ENCODE peak calls at places on chromosomes 11 and 22, in seven cellular contexts. X is IMR-90, H is neuronal stem cell, V is mesenchymal stem cell, I is mesendoderm, C is H1, B is H9. U is an unnamed sample. For H3K79me1, the result is how much of the 10 kb centered on the place peaks cover.

GRCh38 chr11:118892515-118892914 is 8.8 kb downstream of the CXCR5 start:
- DNase-seq in X (no peak), H (no peak), V (no peak), I (no peak), C (no peak), B (no peak), U (no peak)

GRCh38 chr11:102390667-102391449 is 43.8 kb downstream of the BIRC2 start:
- DNase-seq in X (peak), H (peak), V (peak), I (peak), C (peak), B (peak), U (peak)

GRCh38 chr11:77152846-77153245 is 24.8 kb downstream of the MYO7A start:
- DNase-seq in X (peak), H (no peak), V (no peak), I (no peak), C (no peak), B (no peak), U (no peak)

GRCh38 chr22:49196046-49196511 is 631.6 kb downstream of the BRD1 start:
- DNase-seq in X (no peak), H (no peak), V (no peak), I (no peak), C (no peak), B (no peak), U (no peak)

GRCh38 chr11:105734422-105734821 is 124.5 kb downstream of the GRIA4 start:
- DNase-seq in X (no peak), H (no peak), V (no peak), I (no peak), C (no peak), B (no peak), U (no peak)

GRCh38 chr11:63919267-63920125 is 2.5 kb upstream of the RCOR2 start:
- DNase-seq in X (no peak), H (peak), V (peak), I (peak), C (peak), B (peak), U (peak)

GRCh38 chr22:43798492-43798891 is 13.6 kb downstream of the EFCAB6 start:
- DNase-seq in X (peak), H (no peak), V (no peak), I (no peak), C (no peak), B (no peak), U (no peak)

GRCh38 chr11:18313985-18314763 is 7.8 kb downstream of the HPS5 start:
- DNase-seq in X (peak), H (no peak), V (peak), I (peak), C (no peak), B (no peak), U (peak)

GRCh38 chr22:44191036-44191454 is 10.3 kb downstream of the PARVG start:
- DNase-seq in X (no peak), H (no peak), V (no peak), I (peak), C (no peak), B (no peak), U (no peak)

GRCh38 chr11:35559949-35560348 is 34.5 kb upstream of the PAMR1 start:
- DNase-seq in X (no peak), H (no peak), V (no peak), I (no peak), C (no peak), B (no peak), U (no peak)

GRCh38 chr11:62575156-62575555 is 1.5 kb upstream of the EEF1G start:
- DNase-seq in X (no peak), H (no peak), V (no peak), I (no peak), C (no peak), B (no peak), U (no peak)

GRCh38 chr11:68043349-68044144 is 4.7 kb downstream of the TCIRG1 start:
- DNase-seq in X (peak), H (no peak), V (peak), I (no peak), C (no peak), B (peak), U (no peak)

GRCh38 chr11:84866922-84867321 is 760.2 kb downstream of the DLG2 start:
- DNase-seq in X (no peak), H (no peak), V (no peak), I (no peak), C (no peak), B (no peak), U (no peak)

GRCh38 chr11:95991545-95991944 is 67.6 kb upstream of the MTMR2 start:
- DNase-seq in X (peak), H (no peak), V (peak), I (no peak), C (no peak), B (no peak), U (peak)

GRCh38 chr11:68506908-68507307 is 46.4 kb downstream of the PPP6R3 start:
- DNase-seq in X (no peak), H (no peak), V (no peak), I (peak), C (no peak), B (no peak), U (no peak)

GRCh38 chr22:20027966-20028854 is 7.3 kb downstream of the TANGO2 start:
- DNase-seq in X (no peak), H (no peak), V (peak), I (no peak), C (no peak), B (peak), U (no peak)

GRCh38 chr11:55345306-55345705 is 2.3 kb downstream of the OR4A16 start:
- DNase-seq in X (no peak), H (no peak), V (no peak), I (no peak), C (no peak), B (no peak), U (no peak)

GRCh38 chr11:10282121-10282520 is 11.9 kb downstream of the SBF2 start:
- DNase-seq in X (no peak), H (no peak), V (no peak), I (no peak), C (no peak), B (no peak), U (no peak)

GRCh38 chr22:47816121-47816915 is 1053.9 kb downstream of the TBC1D22A start:
- DNase-seq in X (no peak), H (no peak), V (no peak), I (no peak), C (no peak), B (no peak), U (no peak)

GRCh38 chr11:2215230-2215560 is 43.6 kb upstream of the TH start:
- DNase-seq in X (no peak), H (no peak), V (no peak), I (peak), C (no peak), B (no peak), U (no peak)

GRCh38 chr11:125168875-125169537 is 4.5 kb downstream of the PKNOX2 start:
- DNase-seq in X (peak), H (no peak), V (peak), I (peak), C (no peak), B (no peak), U (no peak)

GRCh38 chr22:43888740-43889139 is 3.1 kb downstream of the PNPLA5 start:
- DNase-seq in X (no peak), H (no peak), V (no peak), I (no peak), C (no peak), B (no peak), U (no peak)

GRCh38 chr11:61198948-61199523 is 4.3 kb upstream of the PGA3 start:
- DNase-seq in X (no peak), H (no peak), V (no peak), I (no peak), C (no peak), B (no peak), U (no peak)

GRCh38 chr11:88806410-88806809 is 259.4 kb downstream of the GRM5 start:
- DNase-seq in X (no peak), H (no peak), V (no peak), I (no peak), C (no peak), B (no peak), U (no peak)

GRCh38 chr11:104694259-104695070 is 203.8 kb downstream of the CASP12 start:
- DNase-seq in X (peak), H (no peak), V (peak), I (no peak), C (no peak), B (no peak), U (peak)

GRCh38 chr22:37525073-37525745 is 6.0 kb upstream of the CARD10 start:
- DNase-seq in X (peak), H (no peak), V (peak), I (peak), C (no peak), B (no peak), U (peak)

GRCh38 chr11:61334434-61335354 is 1.7 kb downstream of the TKFC start:
- DNase-seq in X (peak), H (no peak), V (peak), I (peak), C (no peak), B (no peak), U (peak)

GRCh38 chr11:92702771-92703170 is 266.7 kb upstream of the MTNR1B start:
- DNase-seq in X (peak), H (no peak), V (no peak), I (no peak), C (no peak), B (no peak), U (no peak)

GRCh38 chr22:32577591-32577990 is 103.0 kb downstream of the FBXO7 start:
- DNase-seq in X (no peak), H (no peak), V (no peak), I (no peak), C (no peak), B (no peak), U (no peak)

GRCh38 chr11:32391965-32392553 is 43.3 kb downstream of the WT1 start:
- DNase-seq in X (peak), H (no peak), V (peak), I (no peak), C (no peak), B (no peak), U (no peak)

GRCh38 chr11:21911046-21911445 is 281.8 kb upstream of the ANO5 start:
- DNase-seq in X (no peak), H (no peak), V (no peak), I (no peak), C (no peak), B (no peak), U (no peak)

GRCh38 chr22:44425356-44425755 is 72.7 kb downstream of the RTL6 start:
- DNase-seq in X (peak), H (no peak), V (peak), I (peak), C (no peak), B (no peak), U (no peak)

GRCh38 chr11:129317564-129317963 is 58.1 kb upstream of the BARX2 start:
- DNase-seq in X (no peak), H (no peak), V (no peak), I (no peak), C (no peak), B (no peak), U (no peak)

GRCh38 chr11:8239056-8239455 is 24.6 kb downstream of the LMO1 start:
- DNase-seq in X (no peak), H (no peak), V (no peak), I (no peak), C (no peak), B (no peak), U (no peak)

GRCh38 chr11:68302256-68303054 is 9.9 kb upstream of the LRP5 start:
- DNase-seq in X (peak), H (no peak), V (peak), I (no peak), C (no peak), B (no peak), U (no peak)

GRCh38 chr11:119794141-119794665 is 65.2 kb upstream of the NECTIN1 start:
- DNase-seq in X (no peak), H (no peak), V (no peak), I (no peak), C (no peak), B (no peak), U (no peak)

GRCh38 chr22:28817919-28818859 is 17.8 kb upstream of the XBP1 start:
- DNase-seq in X (no peak), H (no peak), V (no peak), I (no peak), C (no peak), B (no peak), U (no peak)

GRCh38 chr11:3051435-3052108 is 5.7 kb downstream of the CARS1 start:
- DNase-seq in X (no peak), H (no peak), V (no peak), I (peak), C (no peak), B (no peak), U (no peak)

DNA sequence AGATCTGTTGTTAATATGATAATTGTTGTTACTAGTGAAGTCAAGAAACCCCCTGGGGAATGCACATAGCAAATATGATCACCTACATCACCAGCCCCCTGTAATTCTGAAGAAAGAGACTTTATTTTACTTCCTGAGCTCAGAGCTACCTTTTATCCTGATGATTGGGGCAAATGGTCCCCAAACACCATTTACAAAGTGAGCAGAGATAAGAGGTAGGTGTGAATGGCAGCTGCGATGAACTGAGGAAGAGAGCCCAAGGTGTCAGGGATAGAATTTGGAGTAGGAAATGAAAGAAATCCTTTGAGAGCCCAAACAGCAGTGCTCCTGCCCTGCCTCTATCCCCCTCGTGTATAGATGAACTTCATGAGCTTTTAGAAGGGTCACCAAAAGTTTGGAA is 69.1 kb downstream of the TENM4 start:
- DNase-seq in X (no peak), H (no peak), V (no peak), I (peak), C (no peak), B (no peak), U (no peak)
- H3K79me1 ChIP-seq in X (under half), H (under half), V (under half), I (under half), C (under half), B (under half), U (under half)

DNA sequence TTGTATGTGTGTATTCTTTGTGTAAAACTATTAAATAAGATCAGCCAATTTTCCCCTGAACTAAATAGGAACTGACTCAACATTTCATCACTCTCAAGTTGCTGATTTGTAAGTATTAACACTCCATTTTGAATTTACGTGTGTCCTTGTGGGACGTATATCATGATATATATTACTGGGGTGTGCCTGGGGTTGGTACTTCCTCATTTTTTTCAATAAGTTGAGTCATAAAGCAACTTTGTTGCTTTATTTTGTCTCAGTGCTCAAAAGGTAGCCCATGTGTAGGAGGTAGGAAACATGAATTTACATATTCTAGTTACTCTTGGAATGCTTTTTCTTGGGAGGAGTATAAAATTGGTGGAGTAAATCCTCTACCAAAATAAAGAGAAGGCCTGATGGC is 193.9 kb upstream of the RAG2 start:
- DNase-seq in X (no peak), H (no peak), V (no peak), I (no peak), C (no peak), B (no peak), U (no peak)
- H3K23ac ChIP-seq in X (no peak), H (no peak), V (no peak), I (no peak), C (no peak), B (no peak), U (no peak)

GRCh38 chr11:6488831-6489230 is 7.5 kb downstream of the TIMM10B start:
- DNase-seq in X (no peak), H (no peak), V (no peak), I (no peak), C (no peak), B (no peak), U (no peak)

GRCh38 chr11:6488342-6488741 is 7.0 kb downstream of the TIMM10B start:
- DNase-seq in X (no peak), H (no peak), V (no peak), I (no peak), C (no peak), B (no peak), U (no peak)

GRCh38 chr11:6486938-6487337 is 5.6 kb downstream of the TIMM10B start:
- DNase-seq in X (no peak), H (no peak), V (no peak), I (peak), C (no peak), B (no peak), U (no peak)

GRCh38 chr11:6485661-6486060 is 4.4 kb downstream of the TIMM10B start:
- DNase-seq in X (no peak), H (no peak), V (no peak), I (no peak), C (no peak), B (no peak), U (no peak)

GRCh38 chr11:6486256-6486655 is 5.0 kb downstream of the TIMM10B start:
- DNase-seq in X (no peak), H (no peak), V (no peak), I (no peak), C (no peak), B (no peak), U (no peak)
- H3K79me1 ChIP-seq in X (under half), H (under half), V (under half), I (under half), C (under half), B (under half), U (under half)

GRCh38 chr11:93849751-93850584 is 450 bp downstream of the VSTM5 start:
- DNase-seq in X (no peak), H (peak), V (peak), I (no peak), C (no peak), B (peak), U (peak)
- H3K23ac ChIP-seq in X (no peak), H (no peak), V (no peak), I (no peak), C (no peak), B (no peak), U (no peak)

GRCh38 chr11:133910101-133910500 is 46.7 kb downstream of the IGSF9B start:
- DNase-seq in X (no peak), H (no peak), V (no peak), I (no peak), C (no peak), B (no peak), U (no peak)

GRCh38 chr11:133908827-133909226 is 47.9 kb downstream of the IGSF9B start:
- DNase-seq in X (no peak), H (no peak), V (no peak), I (no peak), C (no peak), B (no peak), U (no peak)

GRCh38 chr11:133907841-133908241 is 48.9 kb downstream of the IGSF9B start:
- DNase-seq in X (no peak), H (no peak), V (no peak), I (no peak), C (no peak), B (no peak), U (no peak)

GRCh38 chr11:133913761-133914160 is 43.0 kb downstream of the IGSF9B start:
- DNase-seq in X (no peak), H (no peak), V (no peak), I (no peak), C (no peak), B (no peak), U (no peak)

GRCh38 chr11:133911169-133911568 is 45.6 kb downstream of the IGSF9B start:
- DNase-seq in X (no peak), H (no peak), V (no peak), I (peak), C (no peak), B (no peak), U (no peak)
- H3K79me1 ChIP-seq in X (under half), H (under half), V (under half), I (under half), C (under half), B (under half), U (under half)

GRCh38 chr11:70323811-70324210 is 53.3 kb downstream of the PPFIA1 start:
- DNase-seq in X (peak), H (no peak), V (peak), I (no peak), C (no peak), B (no peak), U (no peak)
- H3K23ac ChIP-seq in X (peak), H (no peak), V (no peak), I (no peak), C (no peak), B (no peak), U (no peak)

GRCh38 chr11:56916162-56916561 is 72.6 kb upstream of the OR5AK2 start:
- DNase-seq in X (no peak), H (no peak), V (no peak), I (no peak), C (no peak), B (no peak), U (no peak)
- H3K79me1 ChIP-seq in X (under half), H (under half), V (under half), I (under half), C (under half), B (under half), U (under half)

U was measured in trophoblast cell.